ENCODE peak calls at places on chromosomes 11 and 22, in eight cellular contexts. P is left kidney; A is heart left ventricle; O is aorta; M is Calu3; N is activated naive CD4-positive, alpha-beta T cell treated with anti-CD3 and anti-CD28 coated beads, Interleukin-2, amount 10 ng/mL, durations not matched to agents 7 days and 5 days; K is activated T-helper 9 cell treated with anti-CD3 and anti-CD28 coated beads, Interleukin-2, amount 50 U/mL, for 16 hours; Q is activated CD4-positive, alpha-beta T cell treated with anti-CD3 and anti-CD28 coated beads, Interleukin-2, amount 50 U/mL, for 48 hours. L is an unnamed sample.
A peak's percentile ranks its signal among the peaks of the same experiment; 100 is the strongest.

GRCh38 chr11:67611704-67612587 is 5.2 kb downstream of the NDUFV1 start:
- DNase-seq in M (no peak), N (peak; percentile 19), K (no peak), O (peak; percentile 76), P (no peak), A (peak; percentile 63), Q (no peak), L (no peak)

GRCh38 chr11:97937501-97937900 is 1083.2 kb upstream of the CNTN5 start:
- DNase-seq in M (no peak), A (no peak), N (no peak), P (no peak), K (no peak), O (no peak), Q (no peak), L (no peak)

GRCh38 chr11:132943325-132943736 is 589.0 kb downstream of the OPCML start:
- DNase-seq in M (no peak), N (no peak), O (no peak), P (peak; percentile 63), A (no peak), K (no peak), Q (no peak), L (peak; percentile 74)

GRCh38 chr11:75765116-75765515 is 3.5 kb upstream of the DGAT2 start:
- DNase-seq in N (peak; percentile 12), P (no peak), O (no peak), Q (no peak), A (no peak), M (no peak), K (no peak), L (no peak)

GRCh38 chr22:36027579-36027959 is 1.1 kb downstream of the RBFOX2 start:
- DNase-seq in O (no peak), N (no peak), A (no peak), M (no peak), K (no peak), P (peak; percentile 57), Q (peak; percentile 6), L (no peak)

GRCh38 chr22:49569286-49570031 is 258.2 kb downstream of the BRD1 start:
- DNase-seq in N (peak; percentile 10), A (peak; percentile 54), K (no peak), O (peak; percentile 57), Q (no peak), M (no peak), P (no peak), L (no peak)

GRCh38 chr11:67286621-67287333 is 2.3 kb upstream of the ANKRD13D start:
- DNase-seq in P (no peak), O (peak; percentile 78), A (peak; percentile 75), N (no peak), K (no peak), Q (no peak), M (no peak), L (no peak)

GRCh38 chr11:68010058-68011041 is at the start of gene ALDH3B1:
- DNase-seq in O (peak; percentile 97), N (no peak), K (no peak), Q (no peak), P (peak; percentile 46), A (peak; percentile 94), M (peak; percentile 94), L (no peak)

GRCh38 chr11:104402812-104403521 is 239.0 kb upstream of the PDGFD start:
- DNase-seq in Q (no peak), P (no peak), M (peak; percentile 0), K (no peak), A (no peak), O (no peak), N (no peak), L (no peak)

GRCh38 chr11:14500181-14500651 is 605 bp upstream of the COPB1 start:
- DNase-seq in A (no peak), P (peak; percentile 63), K (no peak), M (peak; percentile 56), O (peak; percentile 77), N (peak; percentile 77), Q (peak; percentile 48), L (peak; percentile 50)

GRCh38 chr11:86608251-86608799 is 64.1 kb downstream of the ME3 start:
- DNase-seq in K (no peak), N (peak; percentile 53), M (peak; percentile 52), P (peak; percentile 70), Q (peak; percentile 58), O (peak; percentile 84), A (peak; percentile 76), L (peak; percentile 65)

GRCh38 chr11:71129624-71130023 is 122.8 kb downstream of the SHANK2 start:
- DNase-seq in A (no peak), P (no peak), K (no peak), N (no peak), O (no peak), Q (no peak), M (no peak), L (no peak)

GRCh38 chr11:121497176-121497995 is 44.6 kb upstream of the SORL1-AS1 start:
- DNase-seq in M (no peak), Q (no peak), N (no peak), O (no peak), P (no peak), K (no peak), A (no peak), L (no peak)

GRCh38 chr11:40405614-40406013 is 1053.8 kb downstream of the LRRC4C start:
- DNase-seq in N (no peak), Q (no peak), O (no peak), M (no peak), K (no peak), A (no peak), P (no peak), L (no peak)

GRCh38 chr22:19463491-19464469 is 15.2 kb downstream of the UFD1 start:
- DNase-seq in M (no peak), Q (no peak), P (no peak), O (no peak), A (no peak), N (no peak), K (no peak), L (peak; percentile 20)

GRCh38 chr11:278001-278951 is at the start of gene NLRP6:
- DNase-seq in Q (peak; percentile 5), P (no peak), M (no peak), A (peak; percentile 35), K (no peak), N (peak; percentile 35), O (no peak), L (no peak)

GRCh38 chr22:35631597-35631996 is 14.5 kb upstream of the MB start:
- DNase-seq in K (no peak), O (no peak), P (peak; percentile 66), N (peak; percentile 38), Q (peak; percentile 61), A (no peak), M (peak; percentile 71), L (no peak)

GRCh38 chr11:74870485-74870884 is 78.4 kb downstream of the XRRA1 start:
- DNase-seq in P (no peak), Q (no peak), O (no peak), N (no peak), K (no peak), M (no peak), A (no peak), L (no peak)

GRCh38 chr11:27514558-27514957 is 8.0 kb upstream of the LIN7C start:
- DNase-seq in K (no peak), M (no peak), A (no peak), P (no peak), O (no peak), Q (no peak), N (no peak), L (no peak)

GRCh38 chr11:92269021-92269420 is 44.4 kb downstream of the FAT3 start:
- DNase-seq in K (no peak), P (peak; percentile 24), M (peak; percentile 6), A (no peak), O (no peak), Q (no peak), N (no peak), L (no peak)

GRCh38 chr11:363948-364761 is 5.1 kb upstream of the B4GALNT4 start:
- DNase-seq in K (peak; percentile 31), O (peak; percentile 78), A (no peak), M (peak; percentile 75), N (peak; percentile 68), P (peak; percentile 67), Q (peak; percentile 61), L (no peak)

GRCh38 chr22:46292727-46293126 is 3.9 kb upstream of the GTSE1 start:
- DNase-seq in P (no peak), M (no peak), K (no peak), O (peak; percentile 77), N (no peak), A (no peak), Q (no peak), L (no peak)

GRCh38 chr22:24059121-24059520 is 48.0 kb downstream of the CABIN1 start:
- DNase-seq in P (no peak), N (no peak), A (no peak), M (no peak), O (no peak), K (no peak), Q (no peak), L (no peak)

GRCh38 chr11:14310696-14311095 is 48.3 kb downstream of the RRAS2 start:
- DNase-seq in A (no peak), P (no peak), M (no peak), Q (no peak), K (no peak), N (no peak), O (no peak), L (no peak)

GRCh38 chr11:9688716-9689511 is 25.0 kb downstream of the SWAP70 start:
- DNase-seq in M (no peak), Q (no peak), K (no peak), P (peak; percentile 76), N (no peak), O (no peak), A (no peak), L (peak; percentile 31)

GRCh38 chr11:13705710-13706109 is 37.2 kb downstream of the FAR1 start:
- DNase-seq in K (no peak), A (no peak), N (no peak), O (no peak), P (no peak), Q (no peak), M (no peak), L (no peak)

GRCh38 chr11:88555829-88556202 is 218.3 kb upstream of the CTSC start:
- DNase-seq in N (no peak), M (no peak), O (no peak), A (no peak), Q (no peak), P (no peak), K (no peak), L (no peak)

GRCh38 chr11:118607401-118608267 is at the start of gene PHLDB1:
- DNase-seq in M (peak; percentile 68), P (peak; percentile 74), K (peak; percentile 38), A (peak; percentile 83), O (peak; percentile 92), Q (peak; percentile 53), N (peak; percentile 59), L (no peak)

GRCh38 chr11:2462986-2463765 is 18.4 kb downstream of the KCNQ1 start:
- DNase-seq in O (no peak), A (peak; percentile 88), P (no peak), N (no peak), K (no peak), M (peak; percentile 81), Q (peak; percentile 2), L (no peak)

GRCh38 chr22:45478108-45478771 is 24.4 kb upstream of the FBLN1 start:
- DNase-seq in A (no peak), K (no peak), M (no peak), O (no peak), Q (no peak), N (no peak), P (peak; percentile 49), L (no peak)

GRCh38 chr11:116689413-116690127 is 83.2 kb downstream of the BUD13 start:
- DNase-seq in O (peak; percentile 48), K (no peak), M (no peak), Q (no peak), P (no peak), A (peak; percentile 28), N (no peak), L (peak; percentile 1)